ENCODE peak calls at places on chromosomes 5 and 9, in five cellular contexts. C is pancreas, O is dorsolateral prefrontal cortex, F is brain microvascular endothelial cell, Y is astrocyte of the spinal cord. I is an unnamed sample.

GRCh38 chr9:96048116-96048953 is 172.8 kb downstream of the ERCC6L2 start:
- DNase-seq in O (no peak), C (no peak), F (no peak), Y (no peak), I (no peak)

GRCh38 chr9:130766031-130766903 is 68.8 kb upstream of the ABL1 start:
- DNase-seq in C (no peak), F (no peak), O (no peak), Y (no peak), I (no peak)

GRCh38 chr5:170865622-170866021 is 3.8 kb downstream of the RANBP17 start:
- DNase-seq in F (no peak), C (no peak), Y (no peak), O (no peak), I (no peak)

GRCh38 chr9:130421802-130422276 is 22.9 kb upstream of the ASS1 start:
- DNase-seq in F (peak; percentile 81), O (no peak), C (no peak), Y (peak; percentile 87), I (peak; percentile 89)

GRCh38 chr9:88396836-88397577 is 8.8 kb downstream of the SPIN1 start:
- DNase-seq in O (no peak), Y (peak; percentile 69), F (no peak), C (no peak), I (peak; percentile 52)

GRCh38 chr5:132417010-132417439 is 47.5 kb downstream of the SLC22A5 start:
- DNase-seq in F (no peak), O (peak; percentile 76), C (no peak), Y (no peak), I (peak; percentile 22)

GRCh38 chr5:61993446-61994017 is 312.5 kb upstream of the KIF2A start:
- DNase-seq in O (no peak), F (no peak), C (no peak), Y (no peak), I (no peak)

GRCh38 chr9:130662099-130662926 is 2.1 kb upstream of the PRDM12 start:
- DNase-seq in O (no peak), Y (no peak), C (no peak), F (no peak), I (no peak)

GRCh38 chr9:89498845-89499480 is 1.1 kb upstream of the SEMA4D start:
- DNase-seq in F (no peak), Y (no peak), O (no peak), C (no peak), I (no peak)

GRCh38 chr9:3525088-3525835 is 539 bp downstream of the RFX3 start:
- DNase-seq in C (peak; percentile 71), O (no peak), Y (no peak), F (no peak), I (no peak)

GRCh38 chr5:65111961-65112658 is 343.4 kb downstream of the CWC27 start:
- DNase-seq in F (no peak), Y (no peak), O (no peak), C (no peak), I (no peak)

GRCh38 chr9:126692041-126692758 is 78.5 kb downstream of the LMX1B start:
- DNase-seq in C (peak; percentile 44), Y (no peak), F (no peak), O (no peak), I (no peak)

GRCh38 chr5:151086905-151087360 is 6.1 kb upstream of the TNIP1 start:
- DNase-seq in C (no peak), F (no peak), O (no peak), Y (no peak), I (no peak)

GRCh38 chr9:95018099-95018927 is 291.8 kb downstream of the AOPEP start:
- DNase-seq in O (no peak), Y (peak; percentile 95), F (peak; percentile 93), C (no peak), I (peak; percentile 81)

GRCh38 chr5:141637266-141637692 is 482 bp downstream of the RELL2 start:
- DNase-seq in F (no peak), Y (no peak), C (peak; percentile 81), O (no peak), I (no peak)

GRCh38 chr5:93578813-93579560 is 2.0 kb downstream of the NR2F1-AS1 start:
- DNase-seq in O (no peak), F (no peak), Y (peak; percentile 84), C (peak; percentile 75), I (peak; percentile 79)

GRCh38 chr9:125897481-125897880 is 150.3 kb downstream of the PBX3 start:
- DNase-seq in Y (no peak), O (no peak), C (no peak), F (no peak), I (no peak)

GRCh38 chr5:158832096-158832495 is 267.6 kb downstream of the EBF1 start:
- DNase-seq in F (no peak), Y (no peak), C (no peak), O (no peak), I (no peak)

GRCh38 chr5:155154973-155155372 is 141.4 kb downstream of the KIF4B start:
- DNase-seq in O (no peak), Y (no peak), F (no peak), C (no peak), I (no peak)

GRCh38 chr5:121967187-121967586 is 5.4 kb downstream of the SRFBP1 start:
- DNase-seq in O (no peak), F (peak; percentile 31), Y (peak; percentile 69), C (no peak), I (peak; percentile 80)

GRCh38 chr5:81151546-81151945 is 81.6 kb upstream of the CKMT2 start:
- DNase-seq in C (no peak), Y (peak; percentile 65), F (peak; percentile 62), O (no peak), I (peak; percentile 87)

GRCh38 chr5:81147011-81147594 is 86.0 kb upstream of the CKMT2 start:
- DNase-seq in Y (no peak), F (no peak), C (no peak), O (no peak), I (no peak)

GRCh38 chr5:81145329-81145728 is 87.8 kb upstream of the CKMT2 start:
- DNase-seq in F (no peak), Y (no peak), C (no peak), O (no peak), I (no peak)

GRCh38 chr5:81142108-81142507 is 91.0 kb upstream of the CKMT2 start:
- DNase-seq in C (no peak), Y (no peak), F (no peak), O (no peak), I (no peak)

DNA sequence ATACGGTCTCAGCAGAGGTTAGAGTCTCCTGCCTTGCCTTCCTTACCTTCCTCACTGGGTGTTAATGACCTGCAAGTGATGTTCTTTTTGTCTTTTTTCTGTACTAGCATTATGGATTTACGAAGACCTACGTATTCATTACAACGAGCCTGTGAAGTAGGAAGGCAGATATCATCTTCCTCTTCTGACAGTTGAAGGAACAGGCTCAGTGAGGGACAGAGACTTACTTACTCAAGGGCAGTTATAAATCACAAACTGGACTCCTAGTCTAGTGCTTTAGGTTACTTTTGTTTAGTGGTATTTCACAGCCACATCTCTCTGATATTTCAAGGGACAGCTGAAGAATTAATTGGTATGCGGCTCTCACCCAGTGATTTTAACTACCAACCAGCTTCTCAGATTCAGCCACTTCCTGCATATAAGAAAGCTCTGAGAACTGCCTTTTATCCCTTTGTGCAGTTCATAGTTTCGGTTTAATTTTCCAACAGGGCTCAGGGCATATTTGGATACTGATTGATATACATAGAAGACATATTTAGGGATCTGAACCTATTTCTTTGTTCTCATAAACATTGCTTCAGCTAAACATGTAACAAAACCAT is 85.1 kb upstream of the CKMT2 start:
- DNase-seq in O (no peak), F (no peak), Y (no peak), C (no peak), I (no peak)
- H3K4me3 ChIP-seq in O (no peak overlapping the region), F (no peak overlapping the region), Y (no peak overlapping the region), C (no peak overlapping the region), I (no peak overlapping the region)

DNA sequence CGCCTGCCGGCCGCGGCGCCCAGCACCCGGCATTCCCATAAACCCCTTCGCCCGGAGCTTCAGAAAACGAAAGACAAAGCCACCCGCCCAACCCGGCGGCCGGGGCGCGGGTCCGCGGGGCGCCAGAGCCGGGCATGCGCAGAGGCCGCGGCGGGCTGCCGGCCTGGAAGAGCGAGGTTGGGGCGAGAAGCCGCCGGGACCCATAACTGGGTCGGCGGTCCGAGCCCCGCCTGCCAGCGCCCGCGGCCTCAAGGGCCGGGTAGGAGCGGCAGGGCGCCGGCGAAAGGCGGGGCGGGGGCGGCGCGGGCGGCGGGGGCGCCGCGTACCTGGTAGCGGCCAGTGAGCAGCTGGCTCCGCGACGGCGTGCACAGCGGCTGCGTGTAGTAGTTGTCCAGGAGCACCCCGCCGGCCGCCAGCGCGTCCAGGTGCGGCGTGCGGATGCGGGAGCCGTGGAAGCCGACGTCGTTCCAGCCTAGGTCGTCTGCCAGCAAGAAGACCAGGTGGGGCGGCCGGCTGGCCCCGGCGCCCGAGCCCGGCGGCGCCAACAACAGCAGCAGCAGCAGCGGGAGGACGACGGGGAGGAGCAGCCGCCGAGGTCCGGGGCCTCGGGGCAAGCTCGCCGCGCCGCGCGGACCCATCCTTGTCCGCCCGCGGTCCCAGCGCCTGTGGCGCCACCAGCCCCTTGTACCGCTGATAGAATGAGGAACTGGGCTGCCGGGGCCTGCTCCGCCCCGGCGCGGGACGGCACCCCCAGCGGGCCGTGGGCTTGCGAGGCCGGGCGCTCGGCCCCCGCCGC is at the start of gene ARSB:
- DNase-seq in O (peak; percentile 78), Y (peak; percentile 89), F (peak; percentile 78), C (peak; percentile 93), I (peak; percentile 85)
- TF ChIP-seq CTCF in O (peak; percentile 49), Y (peak; percentile 46), F (peak; percentile 60), C (no peak), I (peak; percentile 57)

DNA sequence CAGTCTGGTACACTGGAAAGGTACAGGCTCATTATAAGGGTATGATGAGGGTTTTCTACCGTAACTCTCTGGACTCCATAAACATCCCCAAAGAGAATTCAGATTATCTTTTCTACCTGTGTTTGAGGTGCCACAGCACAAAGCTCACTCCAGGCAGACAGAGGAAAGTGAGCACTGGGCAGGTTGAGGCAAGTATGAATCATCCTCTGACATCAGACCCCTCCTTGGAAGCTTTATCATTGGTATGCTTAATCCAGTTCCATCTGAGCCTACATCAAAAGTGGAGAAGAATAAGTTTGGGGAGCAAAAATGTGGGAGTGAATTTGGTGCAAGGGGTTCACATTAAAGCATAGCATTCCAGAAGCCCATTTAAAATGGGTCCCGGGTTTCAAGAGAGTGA is 21.7 kb downstream of the C9orf152 start:
- DNase-seq in O (no peak), F (no peak), Y (no peak), C (no peak), I (no peak)
- H3K4me3 ChIP-seq in O (no peak overlapping the region), F (no peak overlapping the region), Y (no peak overlapping the region), C (no peak overlapping the region), I (no peak overlapping the region)

DNA sequence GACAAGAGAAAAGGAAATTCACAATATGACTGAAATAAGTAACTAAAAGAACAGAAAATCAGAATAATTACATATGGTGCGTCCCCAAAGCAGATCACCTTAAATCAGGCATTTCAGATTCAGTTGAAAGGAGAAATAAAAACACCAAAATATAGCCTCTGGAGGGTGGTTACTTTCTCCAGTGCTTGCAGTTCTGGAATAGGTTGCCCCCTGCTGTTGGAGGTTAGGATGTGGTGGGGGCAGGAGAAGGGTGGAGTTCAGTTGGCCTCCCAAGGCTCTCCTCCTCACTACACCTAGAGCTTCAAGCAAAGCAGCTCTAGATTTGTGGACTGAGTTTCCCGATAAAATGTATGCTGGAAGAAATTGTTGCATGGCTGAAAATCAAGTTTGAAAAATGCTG is 338.2 kb upstream of the TLE4 start:
- DNase-seq in C (no peak), O (no peak), Y (peak; percentile 15), F (peak; percentile 22), I (peak; percentile 79)
- TF ChIP-seq CTCF in C (no peak), O (no peak), Y (peak; percentile 37), F (peak; percentile 76), I (peak; percentile 82)

GRCh38 chr5:180469866-180470265 is 24.3 kb upstream of the CNOT6 start:
- DNase-seq in C (no peak), Y (no peak), F (no peak), O (no peak), I (no peak)
- H3K4me3 ChIP-seq in C (no peak overlapping the region), Y (no peak overlapping the region), F (no peak overlapping the region), O (no peak overlapping the region), I (no peak overlapping the region)

I was measured in choroid plexus epithelial cell.